ENCODE peak calls at places on chromosomes 2 and 18, in six cellular contexts. O is stomach, D is K562, R is GM23248, A is astrocyte of the spinal cord, L is GM12864. F is an unnamed sample.

GRCh38 chr2:110770696-110771425 is 38.5 kb downstream of the ACOXL start:
- DNase-seq in O (no peak), R (peak; percentile 77), D (no peak), A (peak; percentile 12), L (no peak), F (no peak)

GRCh38 chr2:96207778-96208143 is 866 bp downstream of the STARD7 start:
- DNase-seq in O (no peak), L (peak; percentile 39), A (no peak), R (no peak), D (no peak), F (no peak)

GRCh38 chr2:134411828-134412638 is 158.2 kb downstream of the MGAT5 start:
- DNase-seq in D (peak; percentile 15), A (peak; percentile 82), O (peak; percentile 67), L (peak; percentile 83), R (peak; percentile 88), F (peak; percentile 67)

GRCh38 chr2:56484906-56485305 is 301.1 kb downstream of the CCDC85A start:
- DNase-seq in L (no peak), A (no peak), D (no peak), O (no peak), R (no peak), F (no peak)

GRCh38 chr2:238879621-238880377 is 31.9 kb downstream of the TWIST2 start:
- DNase-seq in R (no peak), A (no peak), D (no peak), O (no peak), L (no peak), F (no peak)

GRCh38 chr2:73832905-73833304 is 4.1 kb downstream of the STAMBP start:
- DNase-seq in A (peak; percentile 37), L (no peak), O (no peak), R (no peak), D (peak; percentile 20), F (no peak)

GRCh38 chr18:35949903-35950627 is 22.4 kb upstream of the RMP24 start:
- DNase-seq in O (peak; percentile 55), D (peak; percentile 67), A (peak; percentile 73), R (peak; percentile 67), L (no peak), F (peak; percentile 52)

GRCh38 chr2:126059379-126059778 is 596.6 kb upstream of the GYPC start:
- DNase-seq in D (no peak), L (no peak), A (no peak), R (no peak), O (no peak), F (no peak)

GRCh38 chr2:12965540-12966269 is 249.0 kb downstream of the TRIB2 start:
- DNase-seq in R (peak; percentile 86), D (peak; percentile 72), O (no peak), A (peak; percentile 76), L (no peak), F (peak; percentile 24)

GRCh38 chr2:200219400-200220113 is 86.9 kb upstream of the SPATS2L start:
- DNase-seq in D (no peak), A (no peak), L (no peak), R (no peak), O (no peak), F (no peak)

GRCh38 chr2:155701721-155702120 is 630.8 kb downstream of the NR4A2 start:
- DNase-seq in O (no peak), R (no peak), L (no peak), D (no peak), A (no peak), F (no peak)

GRCh38 chr2:176413786-176414185 is 144.5 kb downstream of the MTX2 start:
- DNase-seq in O (no peak), L (no peak), A (no peak), D (no peak), R (no peak), F (no peak)

GRCh38 chr2:45173513-45173912 is 164.3 kb upstream of the SIX2 start:
- DNase-seq in D (no peak), L (no peak), R (peak; percentile 97), A (peak; percentile 87), O (no peak), F (peak; percentile 34)

GRCh38 chr2:204019572-204020501 is 83.3 kb downstream of the ICOS start:
- DNase-seq in A (peak; percentile 48), O (no peak), D (no peak), R (peak; percentile 69), L (no peak), F (peak; percentile 4)

GRCh38 chr2:124810132-124810531 is 785.0 kb downstream of the CNTNAP5 start:
- DNase-seq in D (no peak), A (no peak), R (no peak), L (no peak), O (no peak), F (no peak)

GRCh38 chr2:167504061-167504460 is 615.8 kb downstream of the XIRP2 start:
- DNase-seq in R (no peak), O (no peak), A (no peak), L (no peak), D (no peak), F (no peak)

GRCh38 chr2:55148269-55148668 is 83.8 kb downstream of the CLHC1 start:
- DNase-seq in A (peak; percentile 46), O (no peak), L (no peak), R (peak; percentile 81), D (no peak), F (no peak)

GRCh38 chr18:58186258-58186948 is 142.4 kb downstream of the NEDD4L start:
- DNase-seq in L (no peak), R (peak; percentile 72), A (peak; percentile 82), O (peak; percentile 65), D (no peak), F (no peak)

GRCh38 chr18:8286303-8286702 is 322.9 kb upstream of the RAB12 start:
- DNase-seq in L (no peak), D (no peak), R (no peak), O (peak; percentile 46), A (no peak), F (no peak)
- H3K4me3 ChIP-seq in L (no peak overlapping the region), D (no peak overlapping the region), R (no peak overlapping the region), O (no peak overlapping the region), A (no peak overlapping the region), F (no peak overlapping the region)

GRCh38 chr2:70886541-70886987 is 49.1 kb upstream of the ATP6V1B1 start:
- DNase-seq in O (peak; percentile 11), D (no peak), L (no peak), R (no peak), A (no peak), F (no peak)

GRCh38 chr2:70887208-70887549 is 48.5 kb upstream of the ATP6V1B1 start:
- DNase-seq in D (no peak), R (no peak), A (no peak), L (no peak), O (no peak), F (no peak)

GRCh38 chr2:70888925-70889715 is 46.6 kb upstream of the ATP6V1B1 start:
- DNase-seq in L (no peak), O (peak; percentile 23), A (no peak), R (no peak), D (no peak), F (no peak)

GRCh38 chr2:70888389-70888924 is 47.2 kb upstream of the ATP6V1B1 start:
- DNase-seq in O (no peak), D (no peak), L (no peak), R (no peak), A (no peak), F (no peak)

DNA sequence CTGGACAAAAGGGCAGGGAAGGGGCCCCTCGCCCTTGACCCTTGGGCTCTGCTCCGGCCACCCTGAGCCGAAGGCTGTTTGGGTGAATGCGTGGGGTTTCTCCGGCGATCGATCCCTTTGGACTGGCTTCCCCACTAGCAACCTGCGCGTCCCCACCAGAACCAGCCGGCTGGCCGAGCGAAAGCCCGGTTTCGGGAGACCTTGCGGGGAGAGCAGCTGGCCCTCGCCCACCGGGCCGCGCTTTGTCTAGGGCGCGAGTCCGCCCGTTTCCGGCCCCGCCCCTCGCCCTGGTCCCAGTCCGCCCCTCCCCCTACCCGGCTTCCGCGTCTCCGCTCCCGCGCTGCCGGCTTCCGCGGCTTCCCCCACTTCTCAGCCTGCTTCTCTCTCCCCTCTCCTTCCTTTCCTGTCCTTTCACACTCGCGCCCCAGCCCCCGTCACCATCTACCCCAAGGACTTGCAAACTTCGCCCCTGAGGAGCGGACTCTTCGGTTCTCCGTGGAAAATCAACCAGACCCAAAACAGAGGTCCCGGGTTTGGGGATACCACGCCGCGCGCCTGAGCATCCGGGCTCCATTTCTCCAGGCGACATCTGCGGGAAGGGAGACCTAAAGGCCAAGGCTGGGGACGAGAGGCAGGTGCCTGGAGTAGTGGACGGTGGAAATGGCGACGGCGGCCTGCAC is 48.0 kb upstream of the ATP6V1B1 start:
- DNase-seq in L (no peak), D (peak; percentile 42), R (no peak), A (no peak), O (peak; percentile 40), F (no peak)
- H3K4me3 ChIP-seq in L (peak overlapping the region; percentile 47), D (no peak overlapping the region), R (peak overlapping the region; percentile 32), A (no peak overlapping the region), O (peak overlapping the region; percentile 38), F (peak overlapping the region; percentile 4)

DNA sequence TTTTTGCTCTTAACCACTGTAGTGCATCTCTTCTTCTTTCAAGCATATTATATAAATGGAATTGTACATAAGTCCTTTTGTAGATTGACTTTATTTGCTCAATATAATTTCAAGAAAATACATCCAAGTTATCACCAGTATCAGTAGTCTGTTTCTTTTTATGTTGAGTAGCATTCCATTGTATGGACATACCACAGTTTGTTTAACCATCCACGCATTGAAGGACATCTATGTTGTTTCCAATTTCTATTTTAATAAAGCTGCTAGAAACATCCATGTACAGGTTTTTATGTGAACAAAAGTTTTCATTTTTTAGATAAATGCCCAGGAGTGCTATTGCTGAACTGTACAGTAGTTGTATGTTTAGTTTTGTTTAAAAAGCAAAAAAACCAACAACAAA is 387.5 kb upstream of the SOX11 start:
- DNase-seq in O (no peak), L (no peak), D (no peak), A (no peak), R (no peak), F (no peak)
- H3K4me3 ChIP-seq in O (no peak overlapping the region), L (no peak overlapping the region), D (no peak overlapping the region), A (no peak overlapping the region), R (no peak overlapping the region), F (no peak overlapping the region)

GRCh38 chr18:12598181-12598921 is 59.6 kb downstream of the SPIRE1 start:
- DNase-seq in L (no peak), O (no peak), A (peak; percentile 54), R (peak; percentile 76), D (no peak), F (no peak)
- H3K4me3 ChIP-seq in L (no peak overlapping the region), O (no peak overlapping the region), A (no peak overlapping the region), R (peak overlapping the region; percentile 39), D (no peak overlapping the region), F (no peak overlapping the region)

GRCh38 chr2:148513425-148513824 is 131.1 kb upstream of the EPC2 start:
- DNase-seq in A (no peak), D (no peak), R (no peak), O (no peak), L (no peak), F (no peak)

GRCh38 chr2:148511883-148512282 is 132.7 kb upstream of the EPC2 start:
- DNase-seq in R (no peak), O (no peak), A (no peak), D (no peak), L (no peak), F (no peak)

GRCh38 chr2:148508878-148509702 is 135.5 kb upstream of the EPC2 start:
- DNase-seq in L (peak; percentile 71), R (peak; percentile 94), O (peak; percentile 81), A (peak; percentile 84), D (peak; percentile 68), F (peak; percentile 63)

GRCh38 chr2:148507970-148508369 is 136.6 kb upstream of the EPC2 start:
- DNase-seq in L (no peak), R (no peak), A (no peak), O (no peak), D (no peak), F (no peak)

GRCh38 chr2:148509703-148510036 is 134.9 kb upstream of the EPC2 start:
- DNase-seq in O (no peak), L (no peak), D (no peak), R (no peak), A (no peak), F (no peak)
- H3K4me3 ChIP-seq in O (no peak overlapping the region), L (no peak overlapping the region), D (no peak overlapping the region), R (peak overlapping the region; percentile 57), A (no peak overlapping the region), F (no peak overlapping the region)